ENCODE peak calls at places on chromosome 10, in seven cellular contexts. One of them, this sample, is unnamed.

GRCh38 chr10:62694537-62695126 is 109.9 kb upstream of the ADO start:
- DNase-seq in body of pancreas: no peak
- DNase-seq in RCC 7860: no peak
- DNase-seq in activated naive CD8-positive, alpha-beta T cell treated with anti-CD3 and anti-CD28 coated beads, Interleukin-2, amount 50 U/mL, for 24 hours: no peak
- DNase-seq in caudate nucleus: no peak
- DNase-seq in CD8-positive, alpha-beta T cell: no peak
- DNase-seq in NCI-H2029: no peak
- DNase-seq in this sample: no peak

GRCh38 chr10:5492929-5493576 is 6.3 kb downstream of the CALML5 start:
- DNase-seq in body of pancreas: no peak
- DNase-seq in RCC 7860: no peak
- DNase-seq in activated naive CD8-positive, alpha-beta T cell treated with anti-CD3 and anti-CD28 coated beads, Interleukin-2, amount 50 U/mL, for 24 hours: no peak
- DNase-seq in caudate nucleus: no peak
- DNase-seq in CD8-positive, alpha-beta T cell: no peak
- DNase-seq in NCI-H2029: no peak
- DNase-seq in this sample: no peak

GRCh38 chr10:26665080-26666048 is 32.1 kb upstream of the PDSS1 start:
- DNase-seq in body of pancreas: no peak
- DNase-seq in RCC 7860: no peak
- DNase-seq in activated naive CD8-positive, alpha-beta T cell treated with anti-CD3 and anti-CD28 coated beads, Interleukin-2, amount 50 U/mL, for 24 hours: no peak
- DNase-seq in caudate nucleus: no peak
- DNase-seq in CD8-positive, alpha-beta T cell: no peak
- DNase-seq in NCI-H2029: no peak
- DNase-seq in this sample: no peak

GRCh38 chr10:44016101-44016500 is 367.4 kb upstream of the ZNF32 start:
- DNase-seq in body of pancreas: no peak
- DNase-seq in RCC 7860: no peak
- DNase-seq in activated naive CD8-positive, alpha-beta T cell treated with anti-CD3 and anti-CD28 coated beads, Interleukin-2, amount 50 U/mL, for 24 hours: no peak
- DNase-seq in caudate nucleus: no peak
- DNase-seq in CD8-positive, alpha-beta T cell: no peak
- DNase-seq in NCI-H2029: no peak
- DNase-seq in this sample: no peak

GRCh38 chr10:21888959-21889358 is 114.6 kb downstream of the DNAJC1 start:
- DNase-seq in body of pancreas: no peak
- DNase-seq in RCC 7860: no peak
- DNase-seq in activated naive CD8-positive, alpha-beta T cell treated with anti-CD3 and anti-CD28 coated beads, Interleukin-2, amount 50 U/mL, for 24 hours: no peak
- DNase-seq in caudate nucleus: no peak
- DNase-seq in CD8-positive, alpha-beta T cell: no peak
- DNase-seq in NCI-H2029: no peak
- DNase-seq in this sample: no peak

GRCh38 chr10:71600856-71601255 is 118.7 kb downstream of the C10orf105 start:
- DNase-seq in body of pancreas: no peak
- DNase-seq in RCC 7860: no peak
- DNase-seq in activated naive CD8-positive, alpha-beta T cell treated with anti-CD3 and anti-CD28 coated beads, Interleukin-2, amount 50 U/mL, for 24 hours: peak; percentile 25
- DNase-seq in caudate nucleus: no peak
- DNase-seq in CD8-positive, alpha-beta T cell: no peak
- DNase-seq in NCI-H2029: no peak
- DNase-seq in this sample: no peak

GRCh38 chr10:78211476-78212110 is 177.9 kb downstream of the RPS24 start:
- DNase-seq in body of pancreas: peak; percentile 42
- DNase-seq in RCC 7860: peak; percentile 17
- DNase-seq in activated naive CD8-positive, alpha-beta T cell treated with anti-CD3 and anti-CD28 coated beads, Interleukin-2, amount 50 U/mL, for 24 hours: peak; percentile 18
- DNase-seq in caudate nucleus: no peak
- DNase-seq in CD8-positive, alpha-beta T cell: no peak
- DNase-seq in NCI-H2029: peak; percentile 8
- DNase-seq in this sample: peak; percentile 18

GRCh38 chr10:104104926-104105325 is 17.0 kb upstream of the SFR1 start:
- DNase-seq in body of pancreas: no peak
- DNase-seq in RCC 7860: peak; percentile 65
- DNase-seq in activated naive CD8-positive, alpha-beta T cell treated with anti-CD3 and anti-CD28 coated beads, Interleukin-2, amount 50 U/mL, for 24 hours: no peak
- DNase-seq in caudate nucleus: no peak
- DNase-seq in CD8-positive, alpha-beta T cell: no peak
- DNase-seq in NCI-H2029: no peak
- DNase-seq in this sample: no peak

GRCh38 chr10:1377231-1377630 is 321.0 kb downstream of the WDR37 start:
- DNase-seq in body of pancreas: no peak
- DNase-seq in RCC 7860: no peak
- DNase-seq in activated naive CD8-positive, alpha-beta T cell treated with anti-CD3 and anti-CD28 coated beads, Interleukin-2, amount 50 U/mL, for 24 hours: no peak
- DNase-seq in caudate nucleus: no peak
- DNase-seq in CD8-positive, alpha-beta T cell: peak; percentile 5
- DNase-seq in NCI-H2029: no peak
- DNase-seq in this sample: no peak

GRCh38 chr10:11280187-11280932 is 262.7 kb downstream of the CELF2 start:
- DNase-seq in body of pancreas: no peak
- DNase-seq in RCC 7860: no peak
- DNase-seq in activated naive CD8-positive, alpha-beta T cell treated with anti-CD3 and anti-CD28 coated beads, Interleukin-2, amount 50 U/mL, for 24 hours: no peak
- DNase-seq in caudate nucleus: no peak
- DNase-seq in CD8-positive, alpha-beta T cell: peak; percentile 44
- DNase-seq in NCI-H2029: no peak
- DNase-seq in this sample: no peak

GRCh38 chr10:6279540-6280267 is 77.0 kb downstream of the PFKFB3 start:
- DNase-seq in body of pancreas: peak; percentile 53
- DNase-seq in RCC 7860: peak; percentile 99
- DNase-seq in activated naive CD8-positive, alpha-beta T cell treated with anti-CD3 and anti-CD28 coated beads, Interleukin-2, amount 50 U/mL, for 24 hours: no peak
- DNase-seq in caudate nucleus: no peak
- DNase-seq in CD8-positive, alpha-beta T cell: peak; percentile 27
- DNase-seq in NCI-H2029: no peak
- DNase-seq in this sample: no peak

GRCh38 chr10:7485267-7485601 is 74.4 kb upstream of the SFMBT2 start:
- DNase-seq in body of pancreas: no peak
- DNase-seq in RCC 7860: no peak
- DNase-seq in activated naive CD8-positive, alpha-beta T cell treated with anti-CD3 and anti-CD28 coated beads, Interleukin-2, amount 50 U/mL, for 24 hours: no peak
- DNase-seq in caudate nucleus: no peak
- DNase-seq in CD8-positive, alpha-beta T cell: no peak
- DNase-seq in NCI-H2029: no peak
- DNase-seq in this sample: no peak

GRCh38 chr10:117342638-117343037 is 32.6 kb downstream of the PDZD8 start:
- DNase-seq in body of pancreas: no peak
- DNase-seq in RCC 7860: peak; percentile 75
- DNase-seq in activated naive CD8-positive, alpha-beta T cell treated with anti-CD3 and anti-CD28 coated beads, Interleukin-2, amount 50 U/mL, for 24 hours: no peak
- DNase-seq in caudate nucleus: no peak
- DNase-seq in CD8-positive, alpha-beta T cell: no peak
- DNase-seq in NCI-H2029: no peak
- DNase-seq in this sample: no peak

GRCh38 chr10:621500-621899 is 68.0 kb downstream of the DIP2C start:
- DNase-seq in body of pancreas: no peak
- DNase-seq in RCC 7860: no peak
- DNase-seq in activated naive CD8-positive, alpha-beta T cell treated with anti-CD3 and anti-CD28 coated beads, Interleukin-2, amount 50 U/mL, for 24 hours: no peak
- DNase-seq in caudate nucleus: peak; percentile 54
- DNase-seq in CD8-positive, alpha-beta T cell: no peak
- DNase-seq in NCI-H2029: no peak
- DNase-seq in this sample: no peak

GRCh38 chr10:3825244-3825643 is 40.2 kb upstream of the KLF6 start:
- DNase-seq in body of pancreas: peak; percentile 52
- DNase-seq in RCC 7860: peak; percentile 97
- DNase-seq in activated naive CD8-positive, alpha-beta T cell treated with anti-CD3 and anti-CD28 coated beads, Interleukin-2, amount 50 U/mL, for 24 hours: no peak
- DNase-seq in caudate nucleus: no peak
- DNase-seq in CD8-positive, alpha-beta T cell: no peak
- DNase-seq in NCI-H2029: no peak
- DNase-seq in this sample: peak; percentile 79

GRCh38 chr10:95408148-95408930 is 117.5 kb upstream of the PDLIM1 start:
- DNase-seq in body of pancreas: no peak
- DNase-seq in RCC 7860: no peak
- DNase-seq in activated naive CD8-positive, alpha-beta T cell treated with anti-CD3 and anti-CD28 coated beads, Interleukin-2, amount 50 U/mL, for 24 hours: no peak
- DNase-seq in caudate nucleus: no peak
- DNase-seq in CD8-positive, alpha-beta T cell: no peak
- DNase-seq in NCI-H2029: no peak
- DNase-seq in this sample: no peak

GRCh38 chr10:30762620-30763019 is 133.1 kb upstream of the LYZL2 start:
- DNase-seq in body of pancreas: no peak
- DNase-seq in RCC 7860: no peak
- DNase-seq in activated naive CD8-positive, alpha-beta T cell treated with anti-CD3 and anti-CD28 coated beads, Interleukin-2, amount 50 U/mL, for 24 hours: no peak
- DNase-seq in caudate nucleus: no peak
- DNase-seq in CD8-positive, alpha-beta T cell: no peak
- DNase-seq in NCI-H2029: no peak
- DNase-seq in this sample: no peak

GRCh38 chr10:122042836-122043235 is 53.9 kb downstream of the TACC2 start:
- DNase-seq in body of pancreas: no peak
- DNase-seq in RCC 7860: no peak
- DNase-seq in activated naive CD8-positive, alpha-beta T cell treated with anti-CD3 and anti-CD28 coated beads, Interleukin-2, amount 50 U/mL, for 24 hours: no peak
- DNase-seq in caudate nucleus: no peak
- DNase-seq in CD8-positive, alpha-beta T cell: no peak
- DNase-seq in NCI-H2029: no peak
- DNase-seq in this sample: no peak

GRCh38 chr10:102211615-102212299 is 14.3 kb upstream of the ELOVL3 start:
- DNase-seq in body of pancreas: no peak
- DNase-seq in RCC 7860: no peak
- DNase-seq in activated naive CD8-positive, alpha-beta T cell treated with anti-CD3 and anti-CD28 coated beads, Interleukin-2, amount 50 U/mL, for 24 hours: no peak
- DNase-seq in caudate nucleus: no peak
- DNase-seq in CD8-positive, alpha-beta T cell: no peak
- DNase-seq in NCI-H2029: no peak
- DNase-seq in this sample: no peak

GRCh38 chr10:132368881-132369635 is 27.9 kb upstream of the PWWP2B start:
- DNase-seq in body of pancreas: no peak
- DNase-seq in RCC 7860: no peak
- DNase-seq in activated naive CD8-positive, alpha-beta T cell treated with anti-CD3 and anti-CD28 coated beads, Interleukin-2, amount 50 U/mL, for 24 hours: no peak
- DNase-seq in caudate nucleus: no peak
- DNase-seq in CD8-positive, alpha-beta T cell: no peak
- DNase-seq in NCI-H2029: no peak
- DNase-seq in this sample: no peak

GRCh38 chr10:70903262-70903921 is 15.0 kb upstream of the PCBD1 start:
- DNase-seq in body of pancreas: peak; percentile 74
- DNase-seq in RCC 7860: peak; percentile 9
- DNase-seq in activated naive CD8-positive, alpha-beta T cell treated with anti-CD3 and anti-CD28 coated beads, Interleukin-2, amount 50 U/mL, for 24 hours: peak; percentile 43
- DNase-seq in caudate nucleus: no peak
- DNase-seq in CD8-positive, alpha-beta T cell: no peak
- DNase-seq in NCI-H2029: peak; percentile 26
- DNase-seq in this sample: no peak

GRCh38 chr10:20257422-20257821 is 441.2 kb downstream of the PLXDC2 start:
- DNase-seq in body of pancreas: no peak
- DNase-seq in RCC 7860: no peak
- DNase-seq in activated naive CD8-positive, alpha-beta T cell treated with anti-CD3 and anti-CD28 coated beads, Interleukin-2, amount 50 U/mL, for 24 hours: no peak
- DNase-seq in caudate nucleus: no peak
- DNase-seq in CD8-positive, alpha-beta T cell: no peak
- DNase-seq in NCI-H2029: no peak
- DNase-seq in this sample: no peak

GRCh38 chr10:57979986-57980385 is 287.7 kb downstream of the IPMK start:
- DNase-seq in body of pancreas: no peak
- DNase-seq in RCC 7860: no peak
- DNase-seq in activated naive CD8-positive, alpha-beta T cell treated with anti-CD3 and anti-CD28 coated beads, Interleukin-2, amount 50 U/mL, for 24 hours: no peak
- DNase-seq in caudate nucleus: no peak
- DNase-seq in CD8-positive, alpha-beta T cell: no peak
- DNase-seq in NCI-H2029: no peak
- DNase-seq in this sample: no peak

GRCh38 chr10:11687779-11688447 is 54.3 kb upstream of the ECHDC3 start:
- DNase-seq in body of pancreas: peak; percentile 51
- DNase-seq in RCC 7860: no peak
- DNase-seq in activated naive CD8-positive, alpha-beta T cell treated with anti-CD3 and anti-CD28 coated beads, Interleukin-2, amount 50 U/mL, for 24 hours: no peak
- DNase-seq in caudate nucleus: no peak
- DNase-seq in CD8-positive, alpha-beta T cell: no peak
- DNase-seq in NCI-H2029: peak; percentile 32
- DNase-seq in this sample: peak; percentile 35

GRCh38 chr10:90138844-90139243 is 437.5 kb downstream of the KIF20B start:
- DNase-seq in body of pancreas: no peak
- DNase-seq in RCC 7860: no peak
- DNase-seq in activated naive CD8-positive, alpha-beta T cell treated with anti-CD3 and anti-CD28 coated beads, Interleukin-2, amount 50 U/mL, for 24 hours: no peak
- DNase-seq in caudate nucleus: no peak
- DNase-seq in CD8-positive, alpha-beta T cell: no peak
- DNase-seq in NCI-H2029: no peak
- DNase-seq in this sample: no peak

GRCh38 chr10:4131407-4132215 is 346.6 kb upstream of the KLF6 start:
- DNase-seq in body of pancreas: no peak
- DNase-seq in RCC 7860: peak; percentile 43
- DNase-seq in activated naive CD8-positive, alpha-beta T cell treated with anti-CD3 and anti-CD28 coated beads, Interleukin-2, amount 50 U/mL, for 24 hours: no peak
- DNase-seq in caudate nucleus: no peak
- DNase-seq in CD8-positive, alpha-beta T cell: no peak
- DNase-seq in NCI-H2029: no peak
- DNase-seq in this sample: no peak

GRCh38 chr10:52491246-52492000 is 177.3 kb downstream of the DKK1 start:
- DNase-seq in body of pancreas: no peak
- DNase-seq in RCC 7860: no peak
- DNase-seq in activated naive CD8-positive, alpha-beta T cell treated with anti-CD3 and anti-CD28 coated beads, Interleukin-2, amount 50 U/mL, for 24 hours: no peak
- DNase-seq in caudate nucleus: no peak
- DNase-seq in CD8-positive, alpha-beta T cell: no peak
- DNase-seq in NCI-H2029: no peak
- DNase-seq in this sample: no peak

GRCh38 chr10:3402334-3402733 is 229.8 kb upstream of the PITRM1 start:
- DNase-seq in body of pancreas: no peak
- DNase-seq in RCC 7860: no peak
- DNase-seq in activated naive CD8-positive, alpha-beta T cell treated with anti-CD3 and anti-CD28 coated beads, Interleukin-2, amount 50 U/mL, for 24 hours: no peak
- DNase-seq in caudate nucleus: no peak
- DNase-seq in CD8-positive, alpha-beta T cell: no peak
- DNase-seq in NCI-H2029: no peak
- DNase-seq in this sample: no peak

GRCh38 chr10:101042118-101042517 is 11.1 kb downstream of the SFXN3 start:
- DNase-seq in body of pancreas: no peak
- DNase-seq in RCC 7860: no peak
- DNase-seq in activated naive CD8-positive, alpha-beta T cell treated with anti-CD3 and anti-CD28 coated beads, Interleukin-2, amount 50 U/mL, for 24 hours: no peak
- DNase-seq in caudate nucleus: no peak
- DNase-seq in CD8-positive, alpha-beta T cell: no peak
- DNase-seq in NCI-H2029: no peak
- DNase-seq in this sample: no peak

GRCh38 chr10:88080213-88080612 is 216.8 kb downstream of the PTEN start:
- DNase-seq in body of pancreas: peak; percentile 62
- DNase-seq in RCC 7860: peak; percentile 79
- DNase-seq in activated naive CD8-positive, alpha-beta T cell treated with anti-CD3 and anti-CD28 coated beads, Interleukin-2, amount 50 U/mL, for 24 hours: no peak
- DNase-seq in caudate nucleus: no peak
- DNase-seq in CD8-positive, alpha-beta T cell: no peak
- DNase-seq in NCI-H2029: peak; percentile 15
- DNase-seq in this sample: no peak

This sample was measured in left colon.